ENCODE peak calls at places on chromosomes 2 and 18, in four cellular contexts. One of them, this sample, is unnamed.

GRCh38 chr18:24014062-24014985 is at the start of gene TTC39C:
- DNase-seq in K562: peak; percentile 69
- DNase-seq in WTC11: peak; percentile 55
- DNase-seq in GM12878: no peak
- DNase-seq in this sample: no peak

GRCh38 chr2:6967301-6967700 is 50.1 kb downstream of the RNF144A start:
- DNase-seq in K562: no peak
- DNase-seq in GM12878: no peak
- DNase-seq in WTC11: no peak
- DNase-seq in this sample: no peak

GRCh38 chr2:206160124-206160806 is 570 bp downstream of the EEF1B2 start:
- DNase-seq in K562: peak; percentile 68
- DNase-seq in WTC11: no peak
- DNase-seq in GM12878: no peak
- DNase-seq in this sample: peak; percentile 12

GRCh38 chr2:7671312-7671711 is 754.1 kb downstream of the RNF144A start:
- DNase-seq in GM12878: no peak
- DNase-seq in WTC11: no peak
- DNase-seq in K562: no peak
- DNase-seq in this sample: no peak

GRCh38 chr18:5770176-5770575 is 125.1 kb downstream of the TMEM200C start:
- DNase-seq in GM12878: no peak
- DNase-seq in K562: no peak
- DNase-seq in WTC11: no peak
- DNase-seq in this sample: no peak

GRCh38 chr2:62296833-62297641 is 101.1 kb downstream of the B3GNT2 start:
- DNase-seq in K562: peak; percentile 56
- DNase-seq in GM12878: no peak
- DNase-seq in WTC11: no peak
- DNase-seq in this sample: no peak

GRCh38 chr2:151381266-151381665 is 23.9 kb downstream of the TNFAIP6 start:
- DNase-seq in GM12878: no peak
- DNase-seq in WTC11: no peak
- DNase-seq in K562: no peak
- DNase-seq in this sample: no peak

GRCh38 chr2:10149684-10150083 is 27.1 kb downstream of the RRM2 start:
- DNase-seq in GM12878: no peak
- DNase-seq in WTC11: no peak
- DNase-seq in K562: no peak
- DNase-seq in this sample: no peak

GRCh38 chr2:240386321-240386720 is 49.1 kb upstream of the GPC1 start:
- DNase-seq in GM12878: no peak
- DNase-seq in WTC11: no peak
- DNase-seq in K562: no peak
- DNase-seq in this sample: no peak

GRCh38 chr2:197777823-197778407 is 7.2 kb downstream of the BOLL start:
- DNase-seq in K562: peak; percentile 7
- DNase-seq in WTC11: no peak
- DNase-seq in GM12878: peak; percentile 12
- DNase-seq in this sample: peak; percentile 28

GRCh38 chr2:170247882-170248393 is 70.0 kb downstream of the MYO3B start:
- DNase-seq in K562: peak; percentile 40
- DNase-seq in GM12878: no peak
- DNase-seq in WTC11: no peak
- DNase-seq in this sample: no peak

GRCh38 chr18:23069481-23069880 is 65.8 kb upstream of the CABLES1 start:
- DNase-seq in K562: no peak
- DNase-seq in WTC11: no peak
- DNase-seq in GM12878: no peak
- DNase-seq in this sample: no peak

GRCh38 chr18:46718501-46719341 is 38.1 kb downstream of the ST8SIA5 start:
- DNase-seq in K562: no peak
- DNase-seq in GM12878: no peak
- DNase-seq in WTC11: no peak
- DNase-seq in this sample: no peak

GRCh38 chr18:77547757-77548156 is 298.1 kb downstream of the GALR1 start:
- DNase-seq in GM12878: no peak
- DNase-seq in WTC11: no peak
- DNase-seq in K562: no peak
- DNase-seq in this sample: no peak

GRCh38 chr2:227655454-227655853 is 11.2 kb upstream of the SCYGR5 start:
- DNase-seq in K562: no peak
- DNase-seq in WTC11: no peak
- DNase-seq in GM12878: no peak
- DNase-seq in this sample: peak; percentile 87

DNA sequence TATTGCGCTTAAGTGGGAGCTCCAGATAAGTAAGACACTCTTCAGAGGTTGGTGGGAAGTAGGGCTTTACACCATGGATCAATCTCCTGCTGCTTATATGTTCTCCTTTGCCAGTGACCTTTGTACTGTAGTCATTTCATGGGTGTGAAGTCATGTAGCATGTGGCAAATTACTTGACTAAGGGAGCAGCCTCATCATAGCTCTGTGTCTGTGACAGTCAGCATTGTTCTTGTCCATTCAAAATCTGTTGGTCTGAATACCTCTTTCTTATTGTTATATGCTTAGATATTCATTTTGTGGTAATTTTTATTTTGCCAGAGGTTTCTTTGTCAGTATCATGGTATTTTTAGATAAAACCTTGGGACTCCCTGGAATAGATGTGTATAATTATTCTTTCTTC is 18.2 kb downstream of the SLC4A1AP start:
- DNase-seq in WTC11: no peak
- DNase-seq in K562: no peak
- DNase-seq in GM12878: no peak
- DNase-seq in this sample: peak; percentile 30
- TF ChIP-seq CREM in WTC11: no peak
- TF ChIP-seq CREM in K562: no peak
- TF ChIP-seq CREM in GM12878: no peak
- TF ChIP-seq CREM in this sample: no peak

DNA sequence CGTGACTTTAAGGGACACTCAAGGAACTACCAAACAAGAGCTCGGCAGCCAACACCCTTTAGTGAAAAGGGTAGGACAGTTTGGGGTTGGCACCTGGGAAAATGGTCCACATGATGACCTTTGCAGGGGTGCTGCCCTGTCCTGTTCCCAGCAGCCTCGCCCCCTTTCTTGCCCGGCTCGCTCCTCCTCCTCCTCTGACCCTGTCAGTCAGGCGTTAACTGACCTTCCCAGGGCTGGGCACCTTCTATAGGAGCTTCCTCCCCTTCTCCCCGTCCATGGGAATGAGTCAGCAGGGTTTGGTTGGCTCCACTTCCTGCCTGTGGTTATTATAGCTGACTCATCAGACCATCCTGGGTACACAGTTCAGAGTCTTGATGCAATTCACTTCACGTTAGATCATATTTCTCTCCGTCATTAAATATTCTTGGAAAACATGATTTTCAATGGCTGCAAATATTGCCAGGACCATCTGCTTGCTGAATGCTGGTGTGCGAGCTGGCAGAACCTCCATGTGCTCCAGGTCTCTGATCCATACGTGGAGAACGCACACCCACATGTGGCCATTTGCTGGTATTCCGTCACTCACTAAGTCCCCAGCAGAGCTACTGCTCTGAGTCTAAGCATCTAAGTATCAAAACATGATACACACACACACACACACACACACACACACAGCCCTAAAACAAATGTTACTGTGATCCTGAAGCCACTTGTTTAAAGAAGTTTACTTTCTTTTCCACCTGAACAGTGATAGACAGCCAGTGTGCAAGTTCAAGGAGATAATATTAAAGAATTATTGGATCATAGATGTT is 185.0 kb downstream of the ANAPC1 start:
- DNase-seq in WTC11: no peak
- DNase-seq in K562: peak; percentile 94
- DNase-seq in GM12878: no peak
- DNase-seq in this sample: peak; percentile 94
- TF ChIP-seq CREM in WTC11: no peak
- TF ChIP-seq CREM in K562: peak; percentile 57
- TF ChIP-seq CREM in GM12878: no peak
- TF ChIP-seq CREM in this sample: no peak

GRCh38 chr2:236343400-236344161 is 79.4 kb upstream of the ASB18 start:
- DNase-seq in GM12878: peak; percentile 9
- DNase-seq in WTC11: peak; percentile 72
- DNase-seq in K562: peak; percentile 49
- DNase-seq in this sample: peak; percentile 70
- TF ChIP-seq CREM in GM12878: no peak
- TF ChIP-seq CREM in WTC11: no peak
- TF ChIP-seq CREM in K562: no peak
- TF ChIP-seq CREM in this sample: no peak

DNA sequence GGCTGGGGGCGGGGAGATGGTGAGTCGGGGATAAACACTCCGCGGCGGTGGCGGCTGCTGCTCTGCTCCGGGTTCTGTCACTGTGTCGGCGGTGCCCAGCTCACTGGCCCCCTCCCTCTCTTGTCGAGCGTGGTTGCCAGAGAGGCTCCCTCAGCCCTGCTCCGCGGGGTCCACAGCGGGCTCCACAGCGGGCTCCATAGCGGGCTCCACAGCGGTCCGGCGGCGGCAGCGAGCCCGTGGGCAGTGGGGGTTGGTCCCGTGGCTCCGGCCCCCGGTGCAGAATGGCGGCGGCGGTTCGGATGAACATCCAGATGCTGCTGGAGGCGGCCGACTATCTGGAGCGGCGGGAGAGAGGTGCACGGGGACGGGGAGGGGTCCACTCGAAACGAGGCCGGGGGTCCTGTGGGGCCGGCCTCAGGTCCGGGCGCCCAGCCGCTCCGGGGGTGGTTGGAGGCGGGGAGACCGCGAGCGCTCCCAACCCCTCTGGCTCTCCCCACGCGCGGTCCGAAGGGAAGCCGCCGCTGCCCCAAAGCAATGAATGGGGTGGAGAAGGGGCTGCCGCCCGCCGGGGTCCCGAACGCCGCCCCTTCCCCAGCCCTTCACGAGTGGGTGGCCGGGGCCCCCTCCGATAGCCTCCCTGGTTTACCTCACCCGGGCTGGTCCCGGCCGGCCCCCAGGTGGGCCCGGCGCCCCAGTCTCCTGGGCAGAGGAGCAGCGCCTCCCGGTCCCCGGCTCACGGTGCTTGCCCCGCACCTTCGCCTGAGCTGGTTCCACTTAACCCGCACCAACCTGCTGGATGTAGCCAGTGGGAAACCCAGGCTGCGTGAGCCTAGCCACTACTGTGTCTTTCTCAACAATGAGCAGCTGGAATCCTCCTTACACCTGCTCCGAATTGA is at the start of gene MXD1:
- DNase-seq in WTC11: peak; percentile 41
- DNase-seq in GM12878: no peak
- DNase-seq in K562: peak; percentile 46
- DNase-seq in this sample: no peak
- TF ChIP-seq CREM in WTC11: no peak
- TF ChIP-seq CREM in GM12878: no peak
- TF ChIP-seq CREM in K562: no peak
- TF ChIP-seq CREM in this sample: no peak

This sample was measured in HepG2.